ENCODE peak calls at places on chromosomes 3 and 15, in six cellular contexts. One of them, this sample, is unnamed.

GRCh38 chr15:96328101-96328958 is 2.2 kb upstream of the NR2F2 start:
- DNase-seq in NK-92 treated with Interleukin-12 subunit alpha and Interleukin-12 subunit beta, amount 100 ng/mL, for 24 hours: no peak
- DNase-seq in activated naive CD4-positive, alpha-beta T cell treated with anti-CD3 and anti-CD28 coated beads for 36 hours: no peak
- DNase-seq in pancreas: no peak
- DNase-seq in NCI-H1092 treated with DMSO at 0.1 percent for 48 hours: no peak
- DNase-seq in esophagus squamous epithelium: no peak
- DNase-seq in this sample: no peak

GRCh38 chr15:63038926-63039673 is 3.4 kb upstream of the TPM1 start:
- DNase-seq in NK-92 treated with Interleukin-12 subunit alpha and Interleukin-12 subunit beta, amount 100 ng/mL, for 24 hours: no peak
- DNase-seq in activated naive CD4-positive, alpha-beta T cell treated with anti-CD3 and anti-CD28 coated beads for 36 hours: no peak
- DNase-seq in pancreas: no peak
- DNase-seq in NCI-H1092 treated with DMSO at 0.1 percent for 48 hours: no peak
- DNase-seq in esophagus squamous epithelium: no peak
- DNase-seq in this sample: no peak

GRCh38 chr15:39719109-39719508 is 63.5 kb downstream of the FSIP1 start:
- DNase-seq in NK-92 treated with Interleukin-12 subunit alpha and Interleukin-12 subunit beta, amount 100 ng/mL, for 24 hours: no peak
- DNase-seq in activated naive CD4-positive, alpha-beta T cell treated with anti-CD3 and anti-CD28 coated beads for 36 hours: no peak
- DNase-seq in pancreas: no peak
- DNase-seq in NCI-H1092 treated with DMSO at 0.1 percent for 48 hours: no peak
- DNase-seq in esophagus squamous epithelium: no peak
- DNase-seq in this sample: no peak

GRCh38 chr3:102031834-102032233 is 182.5 kb downstream of the NFKBIZ start:
- DNase-seq in NK-92 treated with Interleukin-12 subunit alpha and Interleukin-12 subunit beta, amount 100 ng/mL, for 24 hours: no peak
- DNase-seq in activated naive CD4-positive, alpha-beta T cell treated with anti-CD3 and anti-CD28 coated beads for 36 hours: no peak
- DNase-seq in pancreas: no peak
- DNase-seq in NCI-H1092 treated with DMSO at 0.1 percent for 48 hours: no peak
- DNase-seq in esophagus squamous epithelium: no peak
- DNase-seq in this sample: no peak

GRCh38 chr3:148957586-148957985 is 33.8 kb upstream of the GYG1 start:
- DNase-seq in NK-92 treated with Interleukin-12 subunit alpha and Interleukin-12 subunit beta, amount 100 ng/mL, for 24 hours: peak; percentile 25
- DNase-seq in activated naive CD4-positive, alpha-beta T cell treated with anti-CD3 and anti-CD28 coated beads for 36 hours: peak; percentile 25
- DNase-seq in pancreas: no peak
- DNase-seq in NCI-H1092 treated with DMSO at 0.1 percent for 48 hours: no peak
- DNase-seq in esophagus squamous epithelium: no peak
- DNase-seq in this sample: no peak

GRCh38 chr15:69729167-69729748 is 276.6 kb downstream of the RPLP1 start:
- DNase-seq in NK-92 treated with Interleukin-12 subunit alpha and Interleukin-12 subunit beta, amount 100 ng/mL, for 24 hours: peak; percentile 48
- DNase-seq in activated naive CD4-positive, alpha-beta T cell treated with anti-CD3 and anti-CD28 coated beads for 36 hours: peak; percentile 88
- DNase-seq in pancreas: peak; percentile 42
- DNase-seq in NCI-H1092 treated with DMSO at 0.1 percent for 48 hours: no peak
- DNase-seq in esophagus squamous epithelium: no peak
- DNase-seq in this sample: no peak

GRCh38 chr3:179428876-179429548 is 22.3 kb downstream of the GNB4 start:
- DNase-seq in NK-92 treated with Interleukin-12 subunit alpha and Interleukin-12 subunit beta, amount 100 ng/mL, for 24 hours: no peak
- DNase-seq in activated naive CD4-positive, alpha-beta T cell treated with anti-CD3 and anti-CD28 coated beads for 36 hours: no peak
- DNase-seq in pancreas: no peak
- DNase-seq in NCI-H1092 treated with DMSO at 0.1 percent for 48 hours: no peak
- DNase-seq in esophagus squamous epithelium: no peak
- DNase-seq in this sample: no peak

GRCh38 chr15:56366211-56366610 is 985 bp downstream of the TEX9 start:
- DNase-seq in NK-92 treated with Interleukin-12 subunit alpha and Interleukin-12 subunit beta, amount 100 ng/mL, for 24 hours: no peak
- DNase-seq in activated naive CD4-positive, alpha-beta T cell treated with anti-CD3 and anti-CD28 coated beads for 36 hours: no peak
- DNase-seq in pancreas: no peak
- DNase-seq in NCI-H1092 treated with DMSO at 0.1 percent for 48 hours: no peak
- DNase-seq in esophagus squamous epithelium: no peak
- DNase-seq in this sample: no peak

GRCh38 chr3:123571264-123571972 is 13.4 kb downstream of the HACD2 start:
- DNase-seq in NK-92 treated with Interleukin-12 subunit alpha and Interleukin-12 subunit beta, amount 100 ng/mL, for 24 hours: no peak
- DNase-seq in activated naive CD4-positive, alpha-beta T cell treated with anti-CD3 and anti-CD28 coated beads for 36 hours: no peak
- DNase-seq in pancreas: no peak
- DNase-seq in NCI-H1092 treated with DMSO at 0.1 percent for 48 hours: no peak
- DNase-seq in esophagus squamous epithelium: no peak
- DNase-seq in this sample: no peak

GRCh38 chr3:43319364-43319763 is 33.0 kb downstream of the SNRK start:
- DNase-seq in NK-92 treated with Interleukin-12 subunit alpha and Interleukin-12 subunit beta, amount 100 ng/mL, for 24 hours: no peak
- DNase-seq in activated naive CD4-positive, alpha-beta T cell treated with anti-CD3 and anti-CD28 coated beads for 36 hours: no peak
- DNase-seq in pancreas: no peak
- DNase-seq in NCI-H1092 treated with DMSO at 0.1 percent for 48 hours: no peak
- DNase-seq in esophagus squamous epithelium: no peak
- DNase-seq in this sample: no peak

GRCh38 chr3:124669470-124669869 is 60.8 kb upstream of the UMPS start:
- DNase-seq in NK-92 treated with Interleukin-12 subunit alpha and Interleukin-12 subunit beta, amount 100 ng/mL, for 24 hours: no peak
- DNase-seq in activated naive CD4-positive, alpha-beta T cell treated with anti-CD3 and anti-CD28 coated beads for 36 hours: no peak
- DNase-seq in pancreas: no peak
- DNase-seq in NCI-H1092 treated with DMSO at 0.1 percent for 48 hours: no peak
- DNase-seq in esophagus squamous epithelium: no peak
- DNase-seq in this sample: no peak

This sample was measured in tibial artery.